ENCODE peak calls at places on chromosomes 3 and 15, in ten cellular contexts. G is CD8-positive, alpha-beta T cell; U is adrenal gland; P is cardiac muscle cell; W is endodermal cell; R is kidney; B is neural progenitor cell; I is fibroblast of lung; L is colonic mucosa; J is heart left ventricle. Y is an unnamed sample.
A peak's percentile ranks its signal among the peaks of the same experiment; 100 is the strongest.

GRCh38 chr3:51686512-51687215 is 15.6 kb downstream of the TEX264 start:
- DNase-seq in R (peak; percentile 89), G (peak; percentile 80), U (peak; percentile 69), J (peak; percentile 83), P (peak; percentile 65), B (no peak), I (no peak), W (no peak), L (peak; percentile 41), Y (no peak)

GRCh38 chr3:120025520-120025919 is 68.7 kb downstream of the GSK3B start:
- DNase-seq in W (no peak), B (no peak), L (no peak), P (no peak), I (no peak), G (no peak), U (no peak), J (no peak), R (no peak), Y (no peak)

GRCh38 chr3:22089284-22089683 is 338.3 kb upstream of the ZNF385D start:
- DNase-seq in P (peak; percentile 32), J (no peak), L (no peak), W (peak; percentile 65), R (peak; percentile 36), I (peak; percentile 47), U (no peak), B (peak; percentile 45), G (no peak), Y (no peak)

GRCh38 chr15:39149636-39150035 is 431.2 kb upstream of the THBS1 start:
- DNase-seq in P (no peak), R (no peak), B (no peak), L (no peak), W (no peak), J (no peak), U (no peak), I (no peak), G (no peak), Y (no peak)

GRCh38 chr15:50114381-50114780 is 4.7 kb downstream of the ATP8B4 start:
- DNase-seq in L (no peak), W (no peak), P (no peak), U (peak; percentile 59), G (no peak), J (peak; percentile 42), I (no peak), R (no peak), B (no peak), Y (no peak)

GRCh38 chr3:149487598-149488197 is 13.2 kb downstream of the TM4SF4 start:
- DNase-seq in R (no peak), P (no peak), G (no peak), J (no peak), U (no peak), B (peak; percentile 52), I (no peak), W (peak; percentile 87), L (peak; percentile 37), Y (peak; percentile 63)

GRCh38 chr3:158105124-158105709 is 1.0 kb downstream of the SHOX2 start:
- DNase-seq in G (no peak), I (no peak), L (no peak), W (peak; percentile 75), B (peak; percentile 61), R (no peak), U (no peak), P (no peak), J (peak; percentile 17), Y (peak; percentile 53)

GRCh38 chr15:23690015-23690414 is 2.9 kb upstream of the NDN start:
- DNase-seq in L (no peak), P (no peak), B (no peak), R (no peak), J (no peak), W (no peak), U (no peak), G (no peak), I (no peak), Y (no peak)

GRCh38 chr3:148044141-148044540 is 635.0 kb downstream of the ZIC1 start:
- DNase-seq in P (no peak), R (no peak), L (no peak), B (no peak), I (no peak), U (no peak), J (no peak), W (no peak), G (no peak), Y (no peak)

GRCh38 chr3:8503871-8504610 is 2.4 kb downstream of the LMCD1 start:
- DNase-seq in W (no peak), G (no peak), B (no peak), I (no peak), J (no peak), L (no peak), R (no peak), P (peak; percentile 57), U (no peak), Y (no peak)

GRCh38 chr3:12941495-12942023 is 100.2 kb upstream of the RPL32 start:
- DNase-seq in J (no peak), B (no peak), P (no peak), R (no peak), I (no peak), U (no peak), W (no peak), G (no peak), L (no peak), Y (no peak)
- H3K4me1 ChIP-seq in J (peaks cover 70% of the 10 kb centered on the region), B (peaks cover 27% of the 10 kb centered on the region), P (peaks cover 31% of the 10 kb centered on the region), R (no peaks in the 10 kb centered on the region), I (peaks cover under 1% of the 10 kb centered on the region), U (peaks cover 30% of the 10 kb centered on the region), W (peaks cover 4% of the 10 kb centered on the region), G (no peaks in the 10 kb centered on the region), L (no peaks in the 10 kb centered on the region), Y (no peaks in the 10 kb centered on the region)

GRCh38 chr15:100968043-100968966 is 49.1 kb downstream of the LRRK1 start:
- DNase-seq in J (no peak), G (no peak), U (no peak), P (peak; percentile 71), L (no peak), I (no peak), B (no peak), W (no peak), R (no peak), Y (no peak)

GRCh38 chr15:100972975-100973350 is 53.8 kb downstream of the LRRK1 start:
- DNase-seq in P (peak; percentile 6), W (peak; percentile 63), I (no peak), J (no peak), G (no peak), B (peak; percentile 36), L (no peak), U (no peak), R (peak; percentile 67), Y (no peak)

GRCh38 chr15:100966997-100967396 is 47.8 kb downstream of the LRRK1 start:
- DNase-seq in B (no peak), L (no peak), W (no peak), U (no peak), R (no peak), P (no peak), G (no peak), J (no peak), I (no peak), Y (no peak)
- TF ChIP-seq CTCF in B (no peak), L (no peak), W (no peak), U (no peak), R (no peak), P (no peak), G (no peak), J (no peak), I (no peak), Y (no peak)

GRCh38 chr3:37245003-37245402 is 70.6 kb upstream of the LRRFIP2 start:
- DNase-seq in G (no peak), W (no peak), J (no peak), B (no peak), U (no peak), L (no peak), I (no peak), R (no peak), P (no peak), Y (no peak)

GRCh38 chr3:37249717-37250116 is 75.3 kb upstream of the LRRFIP2 start:
- DNase-seq in U (no peak), B (no peak), W (no peak), R (no peak), G (no peak), J (no peak), L (no peak), P (no peak), I (no peak), Y (no peak)

GRCh38 chr3:37248179-37248578 is 73.8 kb upstream of the LRRFIP2 start:
- DNase-seq in I (no peak), P (no peak), L (no peak), W (no peak), R (no peak), B (no peak), G (no peak), J (no peak), U (no peak), Y (no peak)

GRCh38 chr3:37249294-37249693 is 74.9 kb upstream of the LRRFIP2 start:
- DNase-seq in W (no peak), J (no peak), R (no peak), G (no peak), L (no peak), B (no peak), U (no peak), P (no peak), I (no peak), Y (no peak)

GRCh38 chr3:37247398-37248114 is 73.2 kb upstream of the LRRFIP2 start:
- DNase-seq in J (no peak), R (no peak), I (no peak), G (no peak), W (no peak), L (no peak), P (no peak), B (no peak), U (no peak), Y (no peak)
- H3K4me1 ChIP-seq in J (peaks cover 23% of the 10 kb centered on the region), R (peaks cover 29% of the 10 kb centered on the region), I (peaks cover 2% of the 10 kb centered on the region), G (peaks cover 53% of the 10 kb centered on the region), W (no peaks in the 10 kb centered on the region), L (peaks cover 4% of the 10 kb centered on the region), P (peaks cover 17% of the 10 kb centered on the region), B (peaks cover 10% of the 10 kb centered on the region), U (peaks cover 58% of the 10 kb centered on the region), Y (no peaks in the 10 kb centered on the region)

GRCh38 chr3:41143421-41144031 is 55.8 kb upstream of the CTNNB1 start:
- DNase-seq in P (no peak), I (no peak), W (no peak), U (no peak), J (no peak), L (no peak), R (no peak), G (no peak), B (no peak), Y (no peak)
- TF ChIP-seq CTCF in P (no peak), I (no peak), W (no peak), U (no peak), J (no peak), L (no peak), R (no peak), G (no peak), B (no peak), Y (no peak)

DNA sequence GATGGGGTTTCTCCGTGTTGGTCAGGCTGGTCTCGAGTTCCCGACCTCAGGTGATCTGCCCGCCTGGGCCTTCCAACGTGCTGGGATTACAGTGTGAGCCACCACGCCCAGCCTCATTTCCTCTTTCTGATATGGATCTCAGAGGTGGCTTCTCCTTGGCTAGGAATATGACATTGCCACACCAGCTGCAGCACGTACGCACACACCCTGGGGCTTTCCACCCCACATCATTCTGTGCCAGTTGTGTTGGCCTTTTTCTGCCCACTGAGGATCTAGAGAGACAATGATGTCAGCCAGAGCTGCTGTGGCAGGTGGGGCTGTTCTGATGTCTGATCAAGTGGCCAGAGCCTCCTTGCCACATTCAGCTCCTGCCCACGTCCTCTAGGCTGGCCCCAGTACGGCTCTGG is 29.0 kb downstream of the TMEM45A start:
- DNase-seq in W (no peak), U (no peak), I (no peak), R (no peak), J (no peak), G (no peak), B (no peak), L (no peak), P (no peak), Y (no peak)
- H3K4me1 ChIP-seq in W (peaks cover 5% of the 10 kb centered on the region), U (no peaks in the 10 kb centered on the region), I (no peaks in the 10 kb centered on the region), R (no peaks in the 10 kb centered on the region), J (no peaks in the 10 kb centered on the region), G (no peaks in the 10 kb centered on the region), B (no peaks in the 10 kb centered on the region), L (no peaks in the 10 kb centered on the region), P (peaks cover 6% of the 10 kb centered on the region), Y (no peaks in the 10 kb centered on the region)